ENCODE peak calls at places on chromosomes 1 and 21, in six cellular contexts. One of them, this sample, is unnamed.

GRCh38 chr1:145545055-145545454 is 62.7 kb upstream of the GPR89A start:
- DNase-seq in neural crest cell: no peak
- DNase-seq in stimulated activated naive CD8-positive, alpha-beta T cell treated with anti-CD3 and anti-CD28 coated beads, Interleukin-15, Interleukin-2, amounts not matched to agents 100 U/mL and 50 U/mL, for 24 hours: no peak
- DNase-seq in NCI-H1417: no peak
- DNase-seq in erythroblast: no peak
- DNase-seq in upper lobe of right lung: no peak
- DNase-seq in this sample: no peak

GRCh38 chr1:156126701-156127534 is 12.4 kb downstream of the LMNA start:
- DNase-seq in neural crest cell: no peak
- DNase-seq in stimulated activated naive CD8-positive, alpha-beta T cell treated with anti-CD3 and anti-CD28 coated beads, Interleukin-15, Interleukin-2, amounts not matched to agents 100 U/mL and 50 U/mL, for 24 hours: peak; percentile 86
- DNase-seq in NCI-H1417: no peak
- DNase-seq in erythroblast: peak; percentile 60
- DNase-seq in upper lobe of right lung: no peak
- DNase-seq in this sample: peak; percentile 78

GRCh38 chr1:184035719-184036516 is 1.6 kb downstream of the COLGALT2 start:
- DNase-seq in neural crest cell: no peak
- DNase-seq in stimulated activated naive CD8-positive, alpha-beta T cell treated with anti-CD3 and anti-CD28 coated beads, Interleukin-15, Interleukin-2, amounts not matched to agents 100 U/mL and 50 U/mL, for 24 hours: no peak
- DNase-seq in NCI-H1417: no peak
- DNase-seq in erythroblast: no peak
- DNase-seq in upper lobe of right lung: no peak
- DNase-seq in this sample: no peak

GRCh38 chr21:43721225-43721605 is 2.3 kb downstream of the PDXK start:
- DNase-seq in neural crest cell: no peak
- DNase-seq in stimulated activated naive CD8-positive, alpha-beta T cell treated with anti-CD3 and anti-CD28 coated beads, Interleukin-15, Interleukin-2, amounts not matched to agents 100 U/mL and 50 U/mL, for 24 hours: no peak
- DNase-seq in NCI-H1417: no peak
- DNase-seq in erythroblast: no peak
- DNase-seq in upper lobe of right lung: no peak
- DNase-seq in this sample: no peak

GRCh38 chr1:209505044-209505443 is 78.5 kb upstream of the CAMK1G start:
- DNase-seq in neural crest cell: no peak
- DNase-seq in stimulated activated naive CD8-positive, alpha-beta T cell treated with anti-CD3 and anti-CD28 coated beads, Interleukin-15, Interleukin-2, amounts not matched to agents 100 U/mL and 50 U/mL, for 24 hours: no peak
- DNase-seq in NCI-H1417: no peak
- DNase-seq in erythroblast: no peak
- DNase-seq in upper lobe of right lung: no peak
- DNase-seq in this sample: no peak

GRCh38 chr1:208238710-208239517 is 5.3 kb downstream of the PLXNA2 start:
- DNase-seq in neural crest cell: no peak
- DNase-seq in stimulated activated naive CD8-positive, alpha-beta T cell treated with anti-CD3 and anti-CD28 coated beads, Interleukin-15, Interleukin-2, amounts not matched to agents 100 U/mL and 50 U/mL, for 24 hours: no peak
- DNase-seq in NCI-H1417: peak; percentile 26
- DNase-seq in erythroblast: peak; percentile 78
- DNase-seq in upper lobe of right lung: no peak
- DNase-seq in this sample: peak; percentile 12

GRCh38 chr1:229022595-229023350 is 248.1 kb upstream of the RAB4A start:
- DNase-seq in neural crest cell: peak; percentile 43
- DNase-seq in stimulated activated naive CD8-positive, alpha-beta T cell treated with anti-CD3 and anti-CD28 coated beads, Interleukin-15, Interleukin-2, amounts not matched to agents 100 U/mL and 50 U/mL, for 24 hours: no peak
- DNase-seq in NCI-H1417: no peak
- DNase-seq in erythroblast: no peak
- DNase-seq in upper lobe of right lung: no peak
- DNase-seq in this sample: no peak

GRCh38 chr1:35959304-35959703 is 28.4 kb downstream of the AGO3 start:
- DNase-seq in neural crest cell: no peak
- DNase-seq in stimulated activated naive CD8-positive, alpha-beta T cell treated with anti-CD3 and anti-CD28 coated beads, Interleukin-15, Interleukin-2, amounts not matched to agents 100 U/mL and 50 U/mL, for 24 hours: no peak
- DNase-seq in NCI-H1417: no peak
- DNase-seq in erythroblast: no peak
- DNase-seq in upper lobe of right lung: no peak
- DNase-seq in this sample: no peak

GRCh38 chr1:168923521-168924136 is 182.9 kb upstream of the ATP1B1 start:
- DNase-seq in neural crest cell: no peak
- DNase-seq in stimulated activated naive CD8-positive, alpha-beta T cell treated with anti-CD3 and anti-CD28 coated beads, Interleukin-15, Interleukin-2, amounts not matched to agents 100 U/mL and 50 U/mL, for 24 hours: no peak
- DNase-seq in NCI-H1417: no peak
- DNase-seq in erythroblast: no peak
- DNase-seq in upper lobe of right lung: no peak
- DNase-seq in this sample: no peak

GRCh38 chr21:22399717-22400520 is 1401.7 kb downstream of the NCAM2 start:
- DNase-seq in neural crest cell: no peak
- DNase-seq in stimulated activated naive CD8-positive, alpha-beta T cell treated with anti-CD3 and anti-CD28 coated beads, Interleukin-15, Interleukin-2, amounts not matched to agents 100 U/mL and 50 U/mL, for 24 hours: no peak
- DNase-seq in NCI-H1417: no peak
- DNase-seq in erythroblast: no peak
- DNase-seq in upper lobe of right lung: no peak
- DNase-seq in this sample: no peak

GRCh38 chr1:244254467-244254866 is 197.2 kb downstream of the ADSS2 start:
- DNase-seq in neural crest cell: no peak
- DNase-seq in stimulated activated naive CD8-positive, alpha-beta T cell treated with anti-CD3 and anti-CD28 coated beads, Interleukin-15, Interleukin-2, amounts not matched to agents 100 U/mL and 50 U/mL, for 24 hours: no peak
- DNase-seq in NCI-H1417: no peak
- DNase-seq in erythroblast: no peak
- DNase-seq in upper lobe of right lung: no peak
- DNase-seq in this sample: no peak

GRCh38 chr21:43758132-43758619 is 17.9 kb downstream of the CSTB start:
- DNase-seq in neural crest cell: no peak
- DNase-seq in stimulated activated naive CD8-positive, alpha-beta T cell treated with anti-CD3 and anti-CD28 coated beads, Interleukin-15, Interleukin-2, amounts not matched to agents 100 U/mL and 50 U/mL, for 24 hours: no peak
- DNase-seq in NCI-H1417: no peak
- DNase-seq in erythroblast: no peak
- DNase-seq in upper lobe of right lung: no peak
- DNase-seq in this sample: no peak

GRCh38 chr21:42556960-42557359 is 43.3 kb downstream of the SLC37A1 start:
- DNase-seq in neural crest cell: no peak
- DNase-seq in stimulated activated naive CD8-positive, alpha-beta T cell treated with anti-CD3 and anti-CD28 coated beads, Interleukin-15, Interleukin-2, amounts not matched to agents 100 U/mL and 50 U/mL, for 24 hours: no peak
- DNase-seq in NCI-H1417: no peak
- DNase-seq in erythroblast: no peak
- DNase-seq in upper lobe of right lung: peak; percentile 40
- DNase-seq in this sample: no peak

GRCh38 chr1:37323486-37324377 is 150.6 kb upstream of the ZC3H12A start:
- DNase-seq in neural crest cell: peak; percentile 31
- DNase-seq in stimulated activated naive CD8-positive, alpha-beta T cell treated with anti-CD3 and anti-CD28 coated beads, Interleukin-15, Interleukin-2, amounts not matched to agents 100 U/mL and 50 U/mL, for 24 hours: peak; percentile 31
- DNase-seq in NCI-H1417: no peak
- DNase-seq in erythroblast: peak; percentile 34
- DNase-seq in upper lobe of right lung: no peak
- DNase-seq in this sample: peak; percentile 30

GRCh38 chr1:115665746-115666145 is 24.0 kb downstream of the VANGL1 start:
- DNase-seq in neural crest cell: no peak
- DNase-seq in stimulated activated naive CD8-positive, alpha-beta T cell treated with anti-CD3 and anti-CD28 coated beads, Interleukin-15, Interleukin-2, amounts not matched to agents 100 U/mL and 50 U/mL, for 24 hours: no peak
- DNase-seq in NCI-H1417: no peak
- DNase-seq in erythroblast: no peak
- DNase-seq in upper lobe of right lung: no peak
- DNase-seq in this sample: no peak

GRCh38 chr1:197725044-197725443 is 50.2 kb downstream of the DENND1B start:
- DNase-seq in neural crest cell: no peak
- DNase-seq in stimulated activated naive CD8-positive, alpha-beta T cell treated with anti-CD3 and anti-CD28 coated beads, Interleukin-15, Interleukin-2, amounts not matched to agents 100 U/mL and 50 U/mL, for 24 hours: no peak
- DNase-seq in NCI-H1417: no peak
- DNase-seq in erythroblast: peak; percentile 62
- DNase-seq in upper lobe of right lung: no peak
- DNase-seq in this sample: no peak

GRCh38 chr1:245835386-245835785 is 671.7 kb downstream of the SMYD3 start:
- DNase-seq in neural crest cell: no peak
- DNase-seq in stimulated activated naive CD8-positive, alpha-beta T cell treated with anti-CD3 and anti-CD28 coated beads, Interleukin-15, Interleukin-2, amounts not matched to agents 100 U/mL and 50 U/mL, for 24 hours: no peak
- DNase-seq in NCI-H1417: no peak
- DNase-seq in erythroblast: no peak
- DNase-seq in upper lobe of right lung: no peak
- DNase-seq in this sample: no peak

This sample was measured in DND-41.